ENCODE peak calls at places on chromosome 11, in four cellular contexts. V is mesendoderm, Y is esophagus squamous epithelium, Z is astrocyte. J is an unnamed sample. For H3K27me3, the result is how much of the 10 kb centered on the place peaks cover.

GRCh38 chr11:102530558-102530957 is at the start of gene MMP7:
- DNase-seq in V (peak), Z (peak), Y (no peak), J (no peak)

GRCh38 chr11:61611309-61611708 is 30.4 kb upstream of the SYT7 start:
- DNase-seq in Z (no peak), V (no peak), Y (no peak), J (no peak)

GRCh38 chr11:67680701-67681472 is 6.5 kb upstream of the ALDH3B2 start:
- DNase-seq in Y (no peak), V (no peak), Z (no peak), J (no peak)

GRCh38 chr11:72553748-72554147 is 119.4 kb upstream of the CLPB start:
- DNase-seq in Z (no peak), V (peak), Y (no peak), J (no peak)

GRCh38 chr11:85884581-85885021 is 29.4 kb downstream of the CCDC83 start:
- DNase-seq in Z (peak), Y (no peak), V (no peak), J (no peak)

GRCh38 chr11:59802639-59803176 is 7.9 kb downstream of the MRPL16 start:
- DNase-seq in Y (no peak), V (peak), Z (peak), J (no peak)

GRCh38 chr11:36775157-36775556 is 177.1 kb upstream of the RAG2 start:
- DNase-seq in Y (no peak), Z (peak), V (peak), J (no peak)

GRCh38 chr11:115304774-115305472 is 199.3 kb downstream of the CADM1 start:
- DNase-seq in Y (no peak), Z (no peak), V (no peak), J (no peak)

GRCh38 chr11:6027501-6027900 is 3.1 kb downstream of the OR56A1 start:
- DNase-seq in Z (no peak), Y (no peak), V (no peak), J (no peak)

GRCh38 chr11:88704505-88704904 is 361.3 kb downstream of the GRM5 start:
- DNase-seq in V (peak), Z (peak), Y (no peak), J (no peak)

GRCh38 chr11:85705805-85706204 is 19.8 kb upstream of the CCDC89 start:
- DNase-seq in V (no peak), Y (no peak), Z (peak), J (no peak)

GRCh38 chr11:106468091-106468490 is 390.6 kb downstream of the AASDHPPT start:
- DNase-seq in Y (no peak), V (no peak), Z (peak), J (no peak)

GRCh38 chr11:102599642-102600261 is 25.4 kb downstream of the MMP20 start:
- DNase-seq in Z (peak), V (peak), Y (no peak), J (no peak)

GRCh38 chr11:133900176-133901105 is 55.1 kb upstream of the SPATA19 start:
- DNase-seq in Y (no peak), V (no peak), Z (no peak), J (peak)

GRCh38 chr11:16505481-16505880 is 149.1 kb upstream of the SOX6 start:
- DNase-seq in Z (no peak), V (no peak), Y (no peak), J (no peak)

GRCh38 chr11:102843474-102843873 is at the start of gene MMP3:
- DNase-seq in V (no peak), Y (no peak), Z (peak), J (no peak)

GRCh38 chr11:8168485-8169257 is at the start of gene RIC3:
- DNase-seq in Y (no peak), V (peak), Z (no peak), J (no peak)

GRCh38 chr11:113796663-113797259 is 17.2 kb downstream of the CLDN25 start:
- DNase-seq in Y (no peak), V (peak), Z (peak), J (no peak)

DNA sequence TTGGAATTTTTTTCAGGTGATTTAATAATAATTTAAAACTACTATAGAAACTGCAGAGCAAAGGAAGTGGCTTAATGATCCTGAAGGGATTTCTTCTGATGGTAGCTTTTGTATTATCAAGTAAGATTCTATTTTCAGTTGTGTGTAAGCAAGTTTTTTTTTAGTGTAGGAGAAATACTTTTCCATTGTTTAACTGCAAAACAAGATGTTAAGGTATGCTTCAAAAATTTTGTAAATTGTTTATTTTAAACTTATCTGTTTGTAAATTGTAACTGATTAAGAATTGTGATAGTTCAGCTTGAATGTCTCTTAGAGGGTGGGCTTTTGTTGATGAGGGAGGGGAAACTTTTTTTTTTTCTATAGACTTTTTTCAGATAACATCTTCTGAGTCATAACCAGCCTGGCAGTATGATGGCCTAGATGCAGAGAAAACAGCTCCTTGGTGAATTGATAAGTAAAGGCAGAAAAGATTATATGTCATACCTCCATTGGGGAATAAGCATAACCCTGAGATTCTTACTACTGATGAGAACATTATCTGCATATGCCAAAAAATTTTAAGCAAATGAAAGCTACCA is 3.5 kb downstream of the MALAT1 start:
- DNase-seq in V (peak), Y (no peak), Z (peak), J (no peak)
- H3K27ac ChIP-seq in V (no peak), Y (peak), Z (peak), J (peak)

GRCh38 chr11:124759268-124760204 is 2.6 kb downstream of the ESAM start:
- DNase-seq in Y (no peak), Z (no peak), V (peak), J (no peak)
- H3K27me3 ChIP-seq in Y (under half), Z (under half), V (half or more), J (under half)

GRCh38 chr11:35420371-35420770 is 1.0 kb upstream of the SLC1A2 start:
- DNase-seq in Z (no peak), Y (no peak), V (peak), J (no peak)
- H3K27ac ChIP-seq in Z (no peak), Y (no peak), V (no peak), J (no peak)

GRCh38 chr11:117834838-117835443 is 10.4 kb upstream of the FXYD2 start:
- DNase-seq in Z (no peak), V (no peak), Y (no peak), J (no peak)
- H3K27me3 ChIP-seq in Z (under half), V (under half), Y (under half), J (under half)

DNA sequence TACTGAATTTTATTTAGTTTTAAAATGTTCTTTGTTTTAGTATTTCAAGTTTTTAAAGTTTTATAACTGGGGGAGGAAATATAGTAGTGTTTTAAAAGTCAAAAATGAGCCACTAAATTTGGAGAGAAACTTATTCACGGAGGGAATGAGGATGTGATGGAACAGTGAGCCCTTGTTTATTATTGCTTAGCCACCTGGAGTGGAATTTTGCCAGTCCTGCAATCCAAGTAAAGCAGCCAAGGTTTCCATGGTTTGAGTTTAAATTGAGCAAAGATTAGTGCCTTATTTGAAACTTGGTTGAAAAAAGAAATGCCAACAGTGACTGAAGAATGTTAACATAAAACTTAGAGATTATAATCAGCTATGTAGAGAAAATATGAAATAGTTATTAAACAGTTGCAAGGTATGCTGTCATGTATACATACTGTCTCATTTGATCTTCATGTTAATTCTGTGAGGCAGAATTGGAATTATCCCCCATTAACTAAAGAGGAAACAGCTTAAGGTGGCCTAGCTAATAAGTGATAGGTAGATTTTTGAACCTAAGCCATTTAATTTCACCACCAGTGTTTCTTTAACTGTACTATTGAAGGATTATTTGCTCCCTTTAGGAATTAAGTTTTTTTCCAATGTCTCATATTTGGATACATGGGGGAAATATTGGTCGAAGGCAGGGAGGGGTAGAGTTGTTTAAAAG is 36.4 kb downstream of the SWAP70 start:
- DNase-seq in V (no peak), Y (no peak), Z (peak), J (no peak)
- H3K27ac ChIP-seq in V (no peak), Y (peak), Z (no peak), J (peak)

DNA sequence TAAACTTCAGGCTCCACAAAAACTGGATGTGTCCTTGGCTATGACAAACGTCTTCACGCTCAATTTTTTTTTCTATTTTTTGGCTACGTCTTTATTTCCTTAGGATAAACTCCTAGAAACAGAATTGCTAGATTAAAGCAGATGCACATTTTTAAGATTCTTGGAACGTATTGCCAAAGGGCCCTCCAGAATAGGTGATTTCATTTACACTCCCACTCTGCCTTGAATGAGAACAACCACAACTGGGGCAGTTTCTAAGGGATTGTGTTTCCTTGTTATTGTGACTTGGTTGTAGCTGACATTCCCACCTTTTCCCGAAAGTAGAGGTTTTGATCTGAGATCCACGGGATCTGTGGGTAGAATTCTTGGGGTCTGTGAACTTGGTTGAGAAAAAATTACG is 21.6 kb downstream of the LRRC32 start:
- DNase-seq in Z (no peak), Y (no peak), V (no peak), J (no peak)
- H3K27me3 ChIP-seq in Z (under half), Y (under half), V (under half), J (under half)

DNA sequence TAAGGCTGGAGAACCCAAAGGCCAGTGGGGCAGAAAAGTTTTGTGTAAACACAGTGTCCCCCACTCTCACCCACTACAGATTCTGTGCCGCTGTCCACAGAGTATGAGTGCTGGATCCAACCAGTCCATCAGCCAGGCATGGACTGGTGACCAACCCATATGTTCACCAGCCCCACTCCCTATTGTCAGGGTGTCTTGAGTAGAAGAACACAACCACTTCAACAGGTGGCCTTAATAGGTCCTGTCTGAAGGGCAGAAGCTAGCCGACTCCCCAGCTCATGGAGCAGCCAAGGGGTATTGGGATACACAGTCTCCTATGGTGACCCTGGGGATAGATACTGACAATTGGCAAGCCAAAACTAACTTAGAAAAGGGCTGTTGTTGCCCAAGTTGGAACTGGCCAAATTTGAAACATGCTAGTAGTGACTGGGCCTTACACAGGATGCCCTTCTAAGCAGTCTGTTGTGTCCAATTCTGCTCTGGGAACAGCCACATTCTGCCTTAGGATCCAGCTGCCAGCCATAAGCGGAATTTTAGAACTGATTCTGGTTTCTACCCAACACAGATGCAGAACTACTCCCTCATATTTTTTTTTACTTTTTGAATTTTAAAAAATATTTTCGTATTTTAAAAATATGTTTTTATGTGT is 19.8 kb upstream of the PGM2L1 start:
- DNase-seq in V (no peak), Z (peak), Y (no peak), J (no peak)
- H3K27ac ChIP-seq in V (no peak), Z (peak), Y (peak), J (peak)

GRCh38 chr11:132683602-132684001 is 848.7 kb downstream of the OPCML start:
- DNase-seq in V (peak), Z (no peak), Y (no peak), J (no peak)
- H3K27me3 ChIP-seq in V (under half), Z (under half), Y (under half), J (under half)

J was measured in ascending aorta.